ENCODE peak calls at places on chromosome 14, in seven cellular contexts. One of them, this sample, is unnamed.
A peak's percentile ranks its signal among the peaks of the same experiment; 100 is the strongest.

GRCh38 chr14:67569011-67569650 is 30.9 kb downstream of the PIGH start:
- DNase-seq in CD4-positive, alpha-beta memory T cell: no peak
- DNase-seq in CD14-positive monocyte: no peak
- DNase-seq in astrocyte of the cerebellum: no peak
- DNase-seq in nephron progenitor cell: peak; percentile 68
- DNase-seq in osteocyte: no peak
- DNase-seq in HT-29: no peak
- DNase-seq in this sample: peak; percentile 89

GRCh38 chr14:100677925-100678765 is 48.5 kb upstream of the DLK1 start:
- DNase-seq in astrocyte of the cerebellum: peak; percentile 78
- DNase-seq in nephron progenitor cell: no peak
- DNase-seq in osteocyte: peak; percentile 91
- DNase-seq in HT-29: peak; percentile 85
- DNase-seq in CD4-positive, alpha-beta memory T cell: no peak
- DNase-seq in CD14-positive monocyte: no peak
- DNase-seq in this sample: peak; percentile 50

GRCh38 chr14:51445001-51445390 is 204.9 kb downstream of the TMX1 start:
- DNase-seq in CD4-positive, alpha-beta memory T cell: no peak
- DNase-seq in osteocyte: no peak
- DNase-seq in HT-29: no peak
- DNase-seq in astrocyte of the cerebellum: no peak
- DNase-seq in CD14-positive monocyte: no peak
- DNase-seq in nephron progenitor cell: no peak
- DNase-seq in this sample: no peak

GRCh38 chr14:93105362-93105761 is 10.4 kb downstream of the ITPK1 start:
- DNase-seq in osteocyte: no peak
- DNase-seq in CD4-positive, alpha-beta memory T cell: no peak
- DNase-seq in nephron progenitor cell: no peak
- DNase-seq in HT-29: no peak
- DNase-seq in astrocyte of the cerebellum: peak; percentile 27
- DNase-seq in CD14-positive monocyte: peak; percentile 81
- DNase-seq in this sample: no peak

GRCh38 chr14:48973136-48973535 is 613.0 kb downstream of the RPS29 start:
- DNase-seq in astrocyte of the cerebellum: peak; percentile 49
- DNase-seq in HT-29: no peak
- DNase-seq in nephron progenitor cell: no peak
- DNase-seq in osteocyte: no peak
- DNase-seq in CD4-positive, alpha-beta memory T cell: no peak
- DNase-seq in CD14-positive monocyte: no peak
- DNase-seq in this sample: no peak

GRCh38 chr14:90058876-90059458 is 2.8 kb upstream of the KCNK13 start:
- DNase-seq in HT-29: no peak
- DNase-seq in osteocyte: no peak
- DNase-seq in astrocyte of the cerebellum: no peak
- DNase-seq in nephron progenitor cell: no peak
- DNase-seq in CD4-positive, alpha-beta memory T cell: no peak
- DNase-seq in CD14-positive monocyte: no peak
- DNase-seq in this sample: no peak

GRCh38 chr14:23438130-23438893 is 2.9 kb upstream of the MYH7 start:
- DNase-seq in CD14-positive monocyte: no peak
- DNase-seq in astrocyte of the cerebellum: no peak
- DNase-seq in osteocyte: peak; percentile 75
- DNase-seq in HT-29: no peak
- DNase-seq in nephron progenitor cell: no peak
- DNase-seq in CD4-positive, alpha-beta memory T cell: no peak
- DNase-seq in this sample: peak; percentile 3

GRCh38 chr14:38342803-38343202 is 86.9 kb upstream of the CLEC14A start:
- DNase-seq in CD4-positive, alpha-beta memory T cell: no peak
- DNase-seq in osteocyte: no peak
- DNase-seq in astrocyte of the cerebellum: peak; percentile 46
- DNase-seq in CD14-positive monocyte: no peak
- DNase-seq in HT-29: no peak
- DNase-seq in nephron progenitor cell: no peak
- DNase-seq in this sample: no peak

GRCh38 chr14:94923771-94924170 is 153.9 kb upstream of the GSC start:
- DNase-seq in CD14-positive monocyte: no peak
- DNase-seq in astrocyte of the cerebellum: no peak
- DNase-seq in CD4-positive, alpha-beta memory T cell: no peak
- DNase-seq in nephron progenitor cell: no peak
- DNase-seq in osteocyte: no peak
- DNase-seq in HT-29: no peak
- DNase-seq in this sample: no peak

GRCh38 chr14:95134304-95134933 is 22.9 kb downstream of the DICER1 start:
- DNase-seq in nephron progenitor cell: no peak
- DNase-seq in HT-29: no peak
- DNase-seq in astrocyte of the cerebellum: no peak
- DNase-seq in osteocyte: no peak
- DNase-seq in CD4-positive, alpha-beta memory T cell: no peak
- DNase-seq in CD14-positive monocyte: no peak
- DNase-seq in this sample: no peak

GRCh38 chr14:61342486-61342885 is 21.1 kb downstream of the PRKCH start:
- DNase-seq in astrocyte of the cerebellum: no peak
- DNase-seq in osteocyte: no peak
- DNase-seq in nephron progenitor cell: no peak
- DNase-seq in HT-29: no peak
- DNase-seq in CD14-positive monocyte: no peak
- DNase-seq in CD4-positive, alpha-beta memory T cell: peak; percentile 91
- DNase-seq in this sample: no peak

GRCh38 chr14:101508948-101509729 is 52.2 kb upstream of the DIO3 start:
- DNase-seq in HT-29: no peak
- DNase-seq in astrocyte of the cerebellum: no peak
- DNase-seq in nephron progenitor cell: no peak
- DNase-seq in osteocyte: no peak
- DNase-seq in CD4-positive, alpha-beta memory T cell: no peak
- DNase-seq in CD14-positive monocyte: peak; percentile 37
- DNase-seq in this sample: no peak

GRCh38 chr14:35404496-35405303 is at the start of gene NFKBIA:
- DNase-seq in osteocyte: peak; percentile 94
- DNase-seq in astrocyte of the cerebellum: no peak
- DNase-seq in CD14-positive monocyte: peak; percentile 94
- DNase-seq in HT-29: peak; percentile 83
- DNase-seq in CD4-positive, alpha-beta memory T cell: peak; percentile 94
- DNase-seq in nephron progenitor cell: peak; percentile 87
- DNase-seq in this sample: peak; percentile 85

GRCh38 chr14:104872469-104873341 is 7.6 kb downstream of the CEP170B start:
- DNase-seq in CD14-positive monocyte: peak; percentile 46
- DNase-seq in HT-29: no peak
- DNase-seq in astrocyte of the cerebellum: no peak
- DNase-seq in CD4-positive, alpha-beta memory T cell: no peak
- DNase-seq in osteocyte: no peak
- DNase-seq in nephron progenitor cell: peak; percentile 64
- DNase-seq in this sample: no peak

GRCh38 chr14:80419339-80419738 is 208.0 kb upstream of the DIO2 start:
- DNase-seq in osteocyte: no peak
- DNase-seq in HT-29: no peak
- DNase-seq in CD4-positive, alpha-beta memory T cell: no peak
- DNase-seq in astrocyte of the cerebellum: peak; percentile 54
- DNase-seq in nephron progenitor cell: no peak
- DNase-seq in CD14-positive monocyte: no peak
- DNase-seq in this sample: no peak

GRCh38 chr14:52253503-52253902 is 14.0 kb upstream of the PTGDR start:
- DNase-seq in astrocyte of the cerebellum: no peak
- DNase-seq in osteocyte: no peak
- DNase-seq in HT-29: no peak
- DNase-seq in CD4-positive, alpha-beta memory T cell: no peak
- DNase-seq in CD14-positive monocyte: no peak
- DNase-seq in nephron progenitor cell: no peak
- DNase-seq in this sample: peak; percentile 5

GRCh38 chr14:59281613-59282012 is 93.1 kb downstream of the DAAM1 start:
- DNase-seq in astrocyte of the cerebellum: no peak
- DNase-seq in CD4-positive, alpha-beta memory T cell: no peak
- DNase-seq in HT-29: no peak
- DNase-seq in osteocyte: no peak
- DNase-seq in nephron progenitor cell: no peak
- DNase-seq in CD14-positive monocyte: no peak
- DNase-seq in this sample: peak; percentile 5

GRCh38 chr14:79764288-79764687 is 447.0 kb downstream of the DIO2 start:
- DNase-seq in CD14-positive monocyte: no peak
- DNase-seq in nephron progenitor cell: no peak
- DNase-seq in astrocyte of the cerebellum: no peak
- DNase-seq in osteocyte: no peak
- DNase-seq in HT-29: no peak
- DNase-seq in CD4-positive, alpha-beta memory T cell: no peak
- DNase-seq in this sample: no peak

GRCh38 chr14:64705406-64706118 is 1.3 kb downstream of the PLEKHG3 start:
- DNase-seq in CD4-positive, alpha-beta memory T cell: peak; percentile 43
- DNase-seq in HT-29: peak; percentile 31
- DNase-seq in CD14-positive monocyte: peak; percentile 61
- DNase-seq in astrocyte of the cerebellum: no peak
- DNase-seq in nephron progenitor cell: peak; percentile 33
- DNase-seq in osteocyte: no peak
- DNase-seq in this sample: peak; percentile 39

GRCh38 chr14:77084991-77085390 is 13.1 kb upstream of the CIPC start:
- DNase-seq in CD4-positive, alpha-beta memory T cell: no peak
- DNase-seq in osteocyte: no peak
- DNase-seq in CD14-positive monocyte: no peak
- DNase-seq in HT-29: no peak
- DNase-seq in astrocyte of the cerebellum: no peak
- DNase-seq in nephron progenitor cell: no peak
- DNase-seq in this sample: no peak

GRCh38 chr14:35374273-35374681 is 30.3 kb downstream of the NFKBIA start:
- DNase-seq in CD14-positive monocyte: peak; percentile 86
- DNase-seq in nephron progenitor cell: no peak
- DNase-seq in HT-29: peak; percentile 78
- DNase-seq in CD4-positive, alpha-beta memory T cell: no peak
- DNase-seq in osteocyte: no peak
- DNase-seq in astrocyte of the cerebellum: peak; percentile 86
- DNase-seq in this sample: no peak

GRCh38 chr14:90536092-90536491 is 139.3 kb downstream of the CALM1 start:
- DNase-seq in HT-29: no peak
- DNase-seq in CD14-positive monocyte: no peak
- DNase-seq in nephron progenitor cell: no peak
- DNase-seq in astrocyte of the cerebellum: no peak
- DNase-seq in CD4-positive, alpha-beta memory T cell: no peak
- DNase-seq in osteocyte: no peak
- DNase-seq in this sample: no peak

GRCh38 chr14:92340071-92340470 is 17.1 kb downstream of the SLC24A4 start:
- DNase-seq in astrocyte of the cerebellum: no peak
- DNase-seq in HT-29: no peak
- DNase-seq in CD14-positive monocyte: no peak
- DNase-seq in CD4-positive, alpha-beta memory T cell: no peak
- DNase-seq in osteocyte: no peak
- DNase-seq in nephron progenitor cell: no peak
- DNase-seq in this sample: peak; percentile 66

GRCh38 chr14:22726012-22726411 is 40.5 kb upstream of the OXA1L start:
- DNase-seq in CD14-positive monocyte: no peak
- DNase-seq in nephron progenitor cell: no peak
- DNase-seq in HT-29: no peak
- DNase-seq in CD4-positive, alpha-beta memory T cell: no peak
- DNase-seq in osteocyte: peak; percentile 57
- DNase-seq in astrocyte of the cerebellum: no peak
- DNase-seq in this sample: peak; percentile 34

GRCh38 chr14:35336171-35337073 is 44.2 kb downstream of the PSMA6 start:
- DNase-seq in HT-29: peak; percentile 85
- DNase-seq in CD4-positive, alpha-beta memory T cell: no peak
- DNase-seq in nephron progenitor cell: peak; percentile 57
- DNase-seq in osteocyte: no peak
- DNase-seq in CD14-positive monocyte: no peak
- DNase-seq in astrocyte of the cerebellum: no peak
- DNase-seq in this sample: no peak

GRCh38 chr14:99548285-99548684 is 55.7 kb downstream of the CCDC85C start:
- DNase-seq in CD4-positive, alpha-beta memory T cell: no peak
- DNase-seq in HT-29: no peak
- DNase-seq in osteocyte: no peak
- DNase-seq in nephron progenitor cell: no peak
- DNase-seq in astrocyte of the cerebellum: no peak
- DNase-seq in CD14-positive monocyte: no peak
- DNase-seq in this sample: no peak

GRCh38 chr14:104227806-104228205 is 89.4 kb downstream of the KIF26A start:
- DNase-seq in osteocyte: no peak
- DNase-seq in astrocyte of the cerebellum: no peak
- DNase-seq in CD14-positive monocyte: peak; percentile 7
- DNase-seq in nephron progenitor cell: no peak
- DNase-seq in HT-29: no peak
- DNase-seq in CD4-positive, alpha-beta memory T cell: no peak
- DNase-seq in this sample: no peak

GRCh38 chr14:102217399-102217798 is 77.7 kb downstream of the WDR20 start:
- DNase-seq in HT-29: no peak
- DNase-seq in CD4-positive, alpha-beta memory T cell: no peak
- DNase-seq in nephron progenitor cell: no peak
- DNase-seq in astrocyte of the cerebellum: no peak
- DNase-seq in osteocyte: no peak
- DNase-seq in CD14-positive monocyte: peak; percentile 30
- DNase-seq in this sample: no peak

GRCh38 chr14:101365329-101366158 is 195.8 kb upstream of the DIO3 start:
- DNase-seq in astrocyte of the cerebellum: no peak
- DNase-seq in HT-29: no peak
- DNase-seq in nephron progenitor cell: peak; percentile 60
- DNase-seq in osteocyte: peak; percentile 84
- DNase-seq in CD4-positive, alpha-beta memory T cell: no peak
- DNase-seq in CD14-positive monocyte: no peak
- DNase-seq in this sample: peak; percentile 87

GRCh38 chr14:55052259-55052930 is 948 bp downstream of the MAPK1IP1L start:
- DNase-seq in nephron progenitor cell: no peak
- DNase-seq in CD4-positive, alpha-beta memory T cell: no peak
- DNase-seq in astrocyte of the cerebellum: no peak
- DNase-seq in HT-29: peak; percentile 31
- DNase-seq in CD14-positive monocyte: no peak
- DNase-seq in osteocyte: no peak
- DNase-seq in this sample: no peak

GRCh38 chr14:37599527-37600368 is 4.3 kb downstream of the TTC6 start:
- DNase-seq in nephron progenitor cell: peak; percentile 27
- DNase-seq in CD4-positive, alpha-beta memory T cell: no peak
- DNase-seq in CD14-positive monocyte: no peak
- DNase-seq in astrocyte of the cerebellum: no peak
- DNase-seq in HT-29: peak; percentile 52
- DNase-seq in osteocyte: no peak
- DNase-seq in this sample: no peak

GRCh38 chr14:38409081-38409705 is 153.3 kb upstream of the CLEC14A start:
- DNase-seq in CD4-positive, alpha-beta memory T cell: no peak
- DNase-seq in osteocyte: no peak
- DNase-seq in astrocyte of the cerebellum: no peak
- DNase-seq in HT-29: no peak
- DNase-seq in CD14-positive monocyte: no peak
- DNase-seq in nephron progenitor cell: no peak
- DNase-seq in this sample: no peak

This sample was measured in NCI-H82.